ENCODE peak calls at places on chromosomes 13 and 19, in five cellular contexts. One of them, this sample, is unnamed.

GRCh38 chr13:110716235-110716505 is 2.7 kb downstream of the ING1 start:
- DNase-seq in neuronal stem cell: no peak
- DNase-seq in mesendoderm: peak
- DNase-seq in H9: no peak
- DNase-seq in IMR-90: no peak
- DNase-seq in this sample: peak

GRCh38 chr13:52345048-52345447 is 60.9 kb downstream of the THSD1 start:
- DNase-seq in neuronal stem cell: no peak
- DNase-seq in mesendoderm: no peak
- DNase-seq in H9: no peak
- DNase-seq in IMR-90: peak
- DNase-seq in this sample: no peak

GRCh38 chr19:2575734-2576481 is 100.0 kb downstream of the GADD45B start:
- DNase-seq in neuronal stem cell: no peak
- DNase-seq in mesendoderm: no peak
- DNase-seq in H9: no peak
- DNase-seq in IMR-90: peak
- DNase-seq in this sample: peak

GRCh38 chr13:44713793-44714469 is 137.8 kb upstream of the TSC22D1 start:
- DNase-seq in neuronal stem cell: no peak
- DNase-seq in mesendoderm: peak
- DNase-seq in H9: peak
- DNase-seq in IMR-90: peak
- DNase-seq in this sample: peak

GRCh38 chr13:44816701-44817684 is 172.3 kb downstream of the NUFIP1 start:
- DNase-seq in neuronal stem cell: no peak
- DNase-seq in mesendoderm: peak
- DNase-seq in H9: no peak
- DNase-seq in IMR-90: peak
- DNase-seq in this sample: peak

GRCh38 chr13:50161052-50161451 is 145.8 kb downstream of the KCNRG start:
- DNase-seq in neuronal stem cell: no peak
- DNase-seq in mesendoderm: no peak
- DNase-seq in H9: no peak
- DNase-seq in IMR-90: peak
- DNase-seq in this sample: peak

GRCh38 chr19:1833540-1833939 is 14.7 kb downstream of the REXO1 start:
- DNase-seq in neuronal stem cell: no peak
- DNase-seq in mesendoderm: no peak
- DNase-seq in H9: no peak
- DNase-seq in IMR-90: no peak
- DNase-seq in this sample: no peak

GRCh38 chr19:30450945-30451344 is 78.8 kb downstream of the ZNF536 start:
- DNase-seq in neuronal stem cell: no peak
- DNase-seq in mesendoderm: no peak
- DNase-seq in H9: no peak
- DNase-seq in IMR-90: no peak
- DNase-seq in this sample: no peak

GRCh38 chr19:45069056-45069455 is 7.2 kb downstream of the ZNF296 start:
- DNase-seq in neuronal stem cell: no peak
- DNase-seq in mesendoderm: peak
- DNase-seq in H9: peak
- DNase-seq in IMR-90: no peak
- DNase-seq in this sample: peak

GRCh38 chr13:41284512-41285288 is 21.3 kb upstream of the MTRF1 start:
- DNase-seq in neuronal stem cell: no peak
- DNase-seq in mesendoderm: no peak
- DNase-seq in H9: no peak
- DNase-seq in IMR-90: peak
- DNase-seq in this sample: no peak

GRCh38 chr19:53792721-53793433 is 31.2 kb downstream of the NLRP12 start:
- DNase-seq in neuronal stem cell: peak
- DNase-seq in mesendoderm: peak
- DNase-seq in H9: peak
- DNase-seq in IMR-90: peak
- DNase-seq in this sample: peak

GRCh38 chr19:53795019-53795418 is 29.1 kb downstream of the NLRP12 start:
- DNase-seq in neuronal stem cell: no peak
- DNase-seq in mesendoderm: no peak
- DNase-seq in H9: no peak
- DNase-seq in IMR-90: no peak
- DNase-seq in this sample: no peak

GRCh38 chr19:53786744-53787143 is 37.4 kb downstream of the NLRP12 start:
- DNase-seq in neuronal stem cell: no peak
- DNase-seq in mesendoderm: no peak
- DNase-seq in H9: no peak
- DNase-seq in IMR-90: no peak
- DNase-seq in this sample: no peak

GRCh38 chr19:53785196-53785889 is 38.8 kb downstream of the NLRP12 start:
- DNase-seq in neuronal stem cell: no peak
- DNase-seq in mesendoderm: peak
- DNase-seq in H9: no peak
- DNase-seq in IMR-90: no peak
- DNase-seq in this sample: no peak

DNA sequence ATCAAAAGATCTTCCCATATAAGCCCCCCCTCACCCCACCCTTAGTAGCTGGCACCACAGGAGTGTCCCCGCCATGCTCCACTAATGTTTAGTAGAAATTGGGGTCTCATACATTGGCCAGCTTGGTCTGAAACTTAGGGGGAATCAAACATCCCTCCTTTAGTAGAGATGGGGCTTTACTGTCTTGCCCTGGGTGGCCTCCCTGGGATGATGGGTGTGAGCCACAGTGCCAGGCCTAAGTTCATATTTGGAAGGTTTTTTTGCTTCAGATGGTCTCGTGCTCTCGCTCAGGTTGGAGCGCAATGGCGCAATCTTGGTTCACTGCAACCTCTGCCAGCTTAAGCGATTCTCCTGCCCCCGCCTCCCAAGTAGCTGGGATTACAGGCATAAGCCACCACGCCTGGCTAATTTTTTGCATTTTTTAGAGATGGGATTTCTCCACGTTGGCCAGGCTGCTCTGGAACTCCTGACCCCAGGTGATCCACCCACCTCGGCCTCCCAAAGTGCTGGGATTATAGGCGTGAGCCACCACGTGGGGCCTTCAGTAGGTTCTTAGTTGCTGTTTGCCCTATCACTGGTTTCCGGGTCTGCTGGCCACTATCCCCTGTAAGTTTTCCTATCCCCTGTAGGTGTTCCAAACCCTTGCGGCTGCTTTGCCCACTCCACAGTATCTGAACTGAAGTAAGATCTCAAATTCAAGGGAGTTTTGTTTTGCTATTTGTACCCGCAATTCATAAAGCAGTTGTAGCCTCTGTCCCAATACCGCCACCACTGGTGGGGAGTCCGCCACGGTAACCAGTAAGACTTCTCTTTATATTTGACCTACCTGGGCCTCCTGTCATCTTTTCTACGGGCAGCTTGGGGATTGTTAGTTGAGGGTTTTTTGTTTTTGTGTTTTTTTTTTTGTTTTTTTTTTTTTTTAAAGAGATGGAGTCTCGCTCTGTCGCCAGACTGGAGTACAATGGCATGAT is 34.1 kb downstream of the NLRP12 start:
- DNase-seq in neuronal stem cell: no peak
- DNase-seq in mesendoderm: no peak
- DNase-seq in H9: no peak
- DNase-seq in IMR-90: no peak
- DNase-seq in this sample: no peak
- H3K18ac ChIP-seq in neuronal stem cell: no peak
- H3K18ac ChIP-seq in mesendoderm: peak
- H3K18ac ChIP-seq in H9: no peak
- H3K18ac ChIP-seq in IMR-90: no peak
- H3K18ac ChIP-seq in this sample: no peak

DNA sequence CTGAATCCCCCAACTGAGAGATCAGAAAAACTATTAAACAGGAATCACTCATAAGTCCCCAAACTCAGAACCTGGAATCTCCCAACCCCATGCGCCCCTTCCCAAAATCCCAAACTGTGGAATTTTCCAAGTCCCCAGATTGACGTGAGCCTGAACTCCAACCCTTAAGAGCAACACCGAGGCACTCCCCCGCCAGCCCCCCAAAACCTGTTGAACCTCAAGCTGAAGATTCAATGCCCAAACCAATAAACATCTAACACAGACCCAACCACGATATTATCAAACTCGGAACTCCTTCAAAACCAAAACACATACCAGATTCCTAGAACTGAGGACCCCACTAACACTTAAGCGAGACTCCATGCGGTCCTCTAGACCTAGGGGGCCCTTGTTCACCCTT is 589 bp downstream of the IZUMO1 start:
- DNase-seq in neuronal stem cell: no peak
- DNase-seq in mesendoderm: no peak
- DNase-seq in H9: no peak
- DNase-seq in IMR-90: no peak
- DNase-seq in this sample: no peak
- H2AK5ac ChIP-seq in neuronal stem cell: peak
- H2AK5ac ChIP-seq in mesendoderm: no peak
- H2AK5ac ChIP-seq in H9: no peak
- H2AK5ac ChIP-seq in IMR-90: peak
- H2AK5ac ChIP-seq in this sample: no peak

GRCh38 chr13:24982333-24982999 is 113.5 kb upstream of the PABPC3 start:
- DNase-seq in neuronal stem cell: no peak
- DNase-seq in mesendoderm: no peak
- DNase-seq in H9: no peak
- DNase-seq in IMR-90: no peak
- DNase-seq in this sample: no peak
- H4K8ac ChIP-seq in neuronal stem cell: no peak
- H4K8ac ChIP-seq in mesendoderm: no peak
- H4K8ac ChIP-seq in H9: no peak
- H4K8ac ChIP-seq in IMR-90: no peak
- H4K8ac ChIP-seq in this sample: no peak

DNA sequence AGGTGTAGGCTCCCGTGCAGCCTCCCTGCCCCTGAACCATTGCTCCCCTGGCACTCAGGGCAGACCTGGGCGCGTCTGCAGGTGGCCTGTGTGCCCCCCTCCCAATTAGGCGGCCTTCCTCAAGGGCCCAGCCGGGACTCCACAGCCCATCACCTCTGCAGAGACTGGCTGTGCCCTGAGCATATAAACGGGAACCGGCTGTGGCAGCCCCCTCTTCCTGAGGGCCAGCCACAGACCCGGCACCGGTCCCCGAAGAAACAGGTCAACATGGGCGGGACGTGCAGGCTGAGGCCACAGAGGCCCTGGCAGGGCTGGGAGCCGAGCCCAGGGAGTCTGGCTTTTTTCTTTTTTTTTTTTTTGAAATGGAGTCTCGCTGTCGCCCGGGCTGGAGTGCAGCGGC is 12.0 kb downstream of the PIAS4 start:
- DNase-seq in neuronal stem cell: no peak
- DNase-seq in mesendoderm: no peak
- DNase-seq in H9: no peak
- DNase-seq in IMR-90: no peak
- DNase-seq in this sample: no peak
- H3K18ac ChIP-seq in neuronal stem cell: no peak
- H3K18ac ChIP-seq in mesendoderm: no peak
- H3K18ac ChIP-seq in H9: no peak
- H3K18ac ChIP-seq in IMR-90: no peak
- H3K18ac ChIP-seq in this sample: no peak

GRCh38 chr19:5621945-5622464 is 571 bp downstream of the SAFB2 start:
- DNase-seq in neuronal stem cell: no peak
- DNase-seq in mesendoderm: peak
- DNase-seq in H9: no peak
- DNase-seq in IMR-90: no peak
- DNase-seq in this sample: no peak

GRCh38 chr19:5622465-5623396 is at the start of the genes SAFB and SAFB2:
- DNase-seq in neuronal stem cell: peak
- DNase-seq in mesendoderm: peak
- DNase-seq in H9: peak
- DNase-seq in IMR-90: peak
- DNase-seq in this sample: peak

GRCh38 chr19:5624154-5624663 is 1.3 kb downstream of the SAFB start:
- DNase-seq in neuronal stem cell: no peak
- DNase-seq in mesendoderm: peak
- DNase-seq in H9: no peak
- DNase-seq in IMR-90: peak
- DNase-seq in this sample: peak

GRCh38 chr19:5623397-5624153 is 692 bp downstream of the SAFB start:
- DNase-seq in neuronal stem cell: no peak
- DNase-seq in mesendoderm: no peak
- DNase-seq in H9: no peak
- DNase-seq in IMR-90: no peak
- DNase-seq in this sample: peak

GRCh38 chr19:5621311-5621944 is 1.1 kb downstream of the SAFB2 start:
- DNase-seq in neuronal stem cell: no peak
- DNase-seq in mesendoderm: no peak
- DNase-seq in H9: no peak
- DNase-seq in IMR-90: no peak
- DNase-seq in this sample: no peak
- H2AK5ac ChIP-seq in neuronal stem cell: peak
- H2AK5ac ChIP-seq in mesendoderm: no peak
- H2AK5ac ChIP-seq in H9: no peak
- H2AK5ac ChIP-seq in IMR-90: peak
- H2AK5ac ChIP-seq in this sample: no peak

GRCh38 chr13:114059428-114059827 is 73.0 kb downstream of the RASA3 start:
- DNase-seq in neuronal stem cell: no peak
- DNase-seq in mesendoderm: no peak
- DNase-seq in H9: no peak
- DNase-seq in IMR-90: no peak
- DNase-seq in this sample: no peak

GRCh38 chr13:114061047-114061446 is 71.4 kb downstream of the RASA3 start:
- DNase-seq in neuronal stem cell: no peak
- DNase-seq in mesendoderm: no peak
- DNase-seq in H9: no peak
- DNase-seq in IMR-90: no peak
- DNase-seq in this sample: no peak

GRCh38 chr13:114061746-114062145 is 70.7 kb downstream of the RASA3 start:
- DNase-seq in neuronal stem cell: no peak
- DNase-seq in mesendoderm: no peak
- DNase-seq in H9: no peak
- DNase-seq in IMR-90: no peak
- DNase-seq in this sample: no peak

GRCh38 chr13:114058051-114058867 is 74.2 kb downstream of the RASA3 start:
- DNase-seq in neuronal stem cell: no peak
- DNase-seq in mesendoderm: no peak
- DNase-seq in H9: no peak
- DNase-seq in IMR-90: no peak
- DNase-seq in this sample: no peak

GRCh38 chr13:114059946-114060860 is 72.2 kb downstream of the RASA3 start:
- DNase-seq in neuronal stem cell: no peak
- DNase-seq in mesendoderm: no peak
- DNase-seq in H9: no peak
- DNase-seq in IMR-90: no peak
- DNase-seq in this sample: no peak
- H4K8ac ChIP-seq in neuronal stem cell: no peak
- H4K8ac ChIP-seq in mesendoderm: no peak
- H4K8ac ChIP-seq in H9: no peak
- H4K8ac ChIP-seq in IMR-90: peak
- H4K8ac ChIP-seq in this sample: peak

This sample was measured in mesenchymal stem cell.